ENCODE peak calls at places on chromosomes 13 and 19, in six cellular contexts. I is transverse colon, R is breast epithelium, V is thyroid gland, G is lower leg skin, O is HCT116. Z is an unnamed sample.

GRCh38 chr19:46404039-46404883 is 9.1 kb downstream of the CCDC8 start:
- DNase-seq in G (no peak), R (no peak), V (peak), I (peak), O (no peak), Z (no peak)

GRCh38 chr19:56333506-56333905 is 18.9 kb upstream of the ZSCAN5A start:
- DNase-seq in R (no peak), I (peak), V (peak), O (peak), G (no peak), Z (no peak)

GRCh38 chr13:113098163-113098732 is 7.3 kb upstream of the F7 start:
- DNase-seq in V (no peak), O (no peak), G (no peak), I (no peak), R (no peak), Z (no peak)

GRCh38 chr13:96898212-96898611 is 96.1 kb downstream of the OXGR1 start:
- DNase-seq in I (no peak), R (no peak), V (no peak), O (no peak), G (no peak), Z (no peak)

GRCh38 chr19:18999896-19000620 is 33.3 kb downstream of the SUGP2 start:
- DNase-seq in R (no peak), I (no peak), G (no peak), O (no peak), V (no peak), Z (no peak)

GRCh38 chr19:32404939-32405430 is 585 bp upstream of the DPY19L3 start:
- DNase-seq in I (peak), O (no peak), R (peak), V (peak), G (peak), Z (peak)

GRCh38 chr13:74930402-74931165 is 551.4 kb downstream of the TBC1D4 start:
- DNase-seq in V (no peak), O (no peak), R (no peak), G (no peak), I (no peak), Z (no peak)

GRCh38 chr13:33932765-33933406 is 114.9 kb downstream of the RFC3 start:
- DNase-seq in O (no peak), V (no peak), I (no peak), R (no peak), G (no peak), Z (no peak)

GRCh38 chr13:112069727-112070300 is 2.9 kb downstream of the SOX1 start:
- DNase-seq in R (no peak), O (no peak), G (no peak), I (no peak), V (no peak), Z (no peak)

GRCh38 chr19:20333508-20333907 is 166.5 kb downstream of the ZNF486 start:
- DNase-seq in I (no peak), R (no peak), G (no peak), V (no peak), O (no peak), Z (no peak)

GRCh38 chr13:44280461-44280860 is 93.2 kb upstream of the SERP2 start:
- DNase-seq in G (peak), R (no peak), I (no peak), O (no peak), V (no peak), Z (no peak)

GRCh38 chr13:93416943-93417342 is 190.3 kb downstream of the GPC6 start:
- DNase-seq in R (no peak), G (no peak), V (no peak), O (no peak), I (no peak), Z (no peak)

GRCh38 chr13:36872621-36873020 is 47.4 kb downstream of the SMAD9 start:
- DNase-seq in G (no peak), O (no peak), V (peak), R (no peak), I (peak), Z (no peak)

GRCh38 chr13:99386495-99386894 is 79.3 kb upstream of the GPR183 start:
- DNase-seq in V (no peak), O (no peak), I (no peak), G (peak), R (no peak), Z (no peak)

GRCh38 chr19:33406521-33407139 is 33.1 kb downstream of the CEBPG start:
- DNase-seq in I (peak), G (peak), R (no peak), V (peak), O (peak), Z (no peak)

GRCh38 chr19:2357279-2358206 is 2.5 kb upstream of the TMPRSS9 start:
- DNase-seq in R (no peak), I (no peak), O (no peak), V (no peak), G (no peak), Z (no peak)

GRCh38 chr13:31786011-31786410 is 46.7 kb downstream of the RXFP2 start:
- DNase-seq in O (no peak), G (no peak), R (no peak), I (no peak), V (no peak), Z (no peak)

GRCh38 chr13:64553411-64554129 is 2676.6 kb downstream of the PCDH9 start:
- DNase-seq in G (no peak), R (no peak), I (no peak), V (no peak), O (no peak), Z (no peak)

GRCh38 chr13:110322126-110322827 is 15.2 kb downstream of the COL4A2 start:
- DNase-seq in V (no peak), I (no peak), R (no peak), G (peak), O (no peak), Z (no peak)

GRCh38 chr19:48511800-48512503 is at the start of gene LMTK3:
- DNase-seq in V (no peak), I (peak), G (no peak), R (no peak), O (no peak), Z (no peak)

GRCh38 chr19:14505488-14506239 is 9.7 kb upstream of the GIPC1 start:
- DNase-seq in I (peak), R (peak), O (peak), G (peak), V (peak), Z (no peak)

GRCh38 chr13:104057851-104058250 is 991.6 kb upstream of the SLC10A2 start:
- DNase-seq in I (no peak), R (no peak), V (no peak), O (no peak), G (no peak), Z (no peak)

GRCh38 chr13:114124921-114125320 is 7.5 kb downstream of the RASA3 start:
- DNase-seq in O (no peak), V (no peak), R (no peak), I (no peak), G (no peak), Z (no peak)

GRCh38 chr19:31562916-31563626 is 213.8 kb upstream of the TSHZ3 start:
- DNase-seq in V (no peak), O (no peak), I (no peak), G (peak), R (no peak), Z (no peak)

GRCh38 chr19:14686411-14686810 is 3.4 kb upstream of the ZNF333 start:
- DNase-seq in G (no peak), R (no peak), O (peak), I (peak), V (no peak), Z (no peak)

GRCh38 chr13:28447206-28447605 is 47.7 kb downstream of the FLT1 start:
- DNase-seq in O (no peak), R (no peak), I (no peak), V (no peak), G (no peak), Z (no peak)

GRCh38 chr19:40687525-40688016 is 2.9 kb downstream of the NUMBL start:
- DNase-seq in V (peak), O (no peak), R (no peak), G (peak), I (peak), Z (peak)

GRCh38 chr13:34347784-34348573 is 530.0 kb downstream of the RFC3 start:
- DNase-seq in I (peak), G (no peak), R (no peak), O (no peak), V (peak), Z (no peak)

GRCh38 chr19:46065486-46065885 is 24.7 kb upstream of the IGFL4 start:
- DNase-seq in G (no peak), R (peak), I (no peak), O (no peak), V (no peak), Z (no peak)

GRCh38 chr19:23817519-23817918 is 58.8 kb upstream of the ZNF681 start:
- DNase-seq in O (peak), V (peak), R (no peak), I (peak), G (no peak), Z (no peak)

GRCh38 chr13:42681394-42681793 is 100.0 kb upstream of the FAM216B start:
- DNase-seq in I (no peak), G (no peak), O (no peak), R (no peak), V (no peak), Z (no peak)

GRCh38 chr13:59641261-59641660 is 522.5 kb downstream of the DIAPH3 start:
- DNase-seq in V (no peak), R (no peak), I (no peak), O (no peak), G (no peak), Z (no peak)

GRCh38 chr13:34667356-34668218 is 274.5 kb upstream of the NBEA start:
- DNase-seq in V (no peak), G (no peak), I (no peak), O (no peak), R (no peak), Z (no peak)

GRCh38 chr19:51333836-51334460 is 8.0 kb downstream of the VSIG10L start:
- DNase-seq in R (no peak), I (no peak), G (no peak), O (peak), V (no peak), Z (no peak)

DNA sequence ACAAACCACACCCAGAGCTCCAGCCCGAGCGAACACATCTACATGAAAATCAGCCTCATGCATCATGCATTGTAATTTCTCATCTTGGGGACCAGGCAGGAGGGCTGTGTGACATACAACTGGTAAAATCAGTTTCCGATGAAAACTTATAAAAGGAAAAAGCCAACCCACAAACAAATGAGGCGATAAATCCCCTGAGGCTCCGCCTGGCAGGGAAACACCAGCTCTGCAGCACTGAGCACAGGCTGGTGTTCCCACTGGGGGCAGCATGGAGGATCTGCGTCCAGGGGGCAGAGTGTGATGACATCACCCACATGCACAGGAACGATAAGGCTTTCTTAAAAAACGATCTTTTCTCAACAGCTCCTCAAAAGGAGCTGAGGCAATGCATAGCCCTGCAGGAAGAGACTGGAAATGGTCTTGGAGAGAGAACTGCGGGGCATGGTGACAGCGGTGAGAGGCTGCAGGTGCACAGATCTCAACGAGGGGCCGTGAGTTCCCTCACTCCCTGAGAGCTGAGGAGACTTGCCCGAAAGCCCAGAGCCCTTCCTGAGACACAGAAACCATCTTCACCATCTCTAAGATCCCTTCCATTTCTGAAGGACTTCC is 24.6 kb downstream of the SH3GL1 start:
- DNase-seq in G (peak), O (no peak), R (no peak), V (no peak), I (peak), Z (no peak)
- TF ChIP-seq POLR2A in G (no peak), O (no peak), R (no peak), V (no peak), I (no peak), Z (no peak)

GRCh38 chr19:1172353-1173159 is 1.5 kb downstream of the SBNO2 start:
- DNase-seq in V (peak), R (peak), O (no peak), G (peak), I (peak), Z (peak)

GRCh38 chr19:1173160-1173844 is 766 bp downstream of the SBNO2 start:
- DNase-seq in I (no peak), G (peak), O (no peak), V (no peak), R (no peak), Z (peak)

GRCh38 chr19:1170938-1171754 is 2.9 kb downstream of the SBNO2 start:
- DNase-seq in O (no peak), V (no peak), I (no peak), R (no peak), G (peak), Z (no peak)

GRCh38 chr19:1169921-1170885 is 3.9 kb downstream of the SBNO2 start:
- DNase-seq in G (no peak), I (peak), O (no peak), V (no peak), R (no peak), Z (no peak)

GRCh38 chr19:1171755-1172352 is 2.2 kb downstream of the SBNO2 start:
- DNase-seq in O (no peak), R (no peak), I (no peak), V (peak), G (no peak), Z (no peak)
- H3K4me3 ChIP-seq in O (no peak), R (peak), I (peak), V (no peak), G (no peak), Z (peak)

GRCh38 chr19:5691930-5692784 is 2.1 kb downstream of the RPL36 start:
- DNase-seq in R (no peak), G (peak), V (no peak), O (no peak), I (no peak), Z (no peak)

GRCh38 chr19:5690955-5691204 is 785 bp downstream of the RPL36 start:
- DNase-seq in O (no peak), V (peak), R (no peak), G (no peak), I (peak), Z (no peak)

GRCh38 chr19:5690125-5690954 is at the start of gene RPL36:
- DNase-seq in G (peak), R (peak), V (peak), O (peak), I (peak), Z (peak)

GRCh38 chr19:5692785-5693194 is 2.7 kb downstream of the RPL36 start:
- DNase-seq in G (no peak), I (no peak), V (no peak), O (no peak), R (no peak), Z (no peak)

GRCh38 chr19:5691205-5691929 is 1.3 kb downstream of the RPL36 start:
- DNase-seq in R (peak), I (peak), V (peak), G (peak), O (no peak), Z (peak)
- TF ChIP-seq POLR2A in R (no peak), I (no peak), V (no peak), G (no peak), O (peak), Z (peak)

DNA sequence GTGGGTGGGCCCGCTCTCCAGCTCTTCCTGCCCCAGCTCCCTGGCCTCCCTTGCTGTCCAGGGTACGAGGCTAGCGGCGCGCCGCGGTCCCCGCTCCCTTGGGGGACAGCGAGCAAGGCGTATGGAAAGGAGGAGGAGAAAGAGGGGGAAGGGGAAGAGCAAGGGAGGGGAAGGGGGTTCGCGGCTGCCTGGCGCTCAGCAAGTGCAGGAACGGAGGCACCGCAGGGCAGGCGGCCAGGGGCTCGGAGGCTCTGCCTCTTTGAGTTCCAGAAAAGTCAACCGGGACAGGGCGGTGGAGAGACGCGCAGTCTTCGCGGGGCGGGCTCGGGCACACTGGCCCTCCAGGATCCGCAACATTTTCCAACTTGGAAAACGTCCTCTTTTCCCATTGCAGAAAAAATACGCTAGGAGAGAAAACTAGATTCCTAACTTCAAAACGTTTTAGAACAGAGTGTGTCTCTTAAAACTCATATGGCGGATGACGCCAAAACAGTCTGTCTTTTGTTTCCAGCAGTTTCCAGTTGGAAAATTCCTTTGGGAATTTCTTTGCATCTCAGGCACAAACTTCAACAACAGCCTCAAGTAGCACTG is 23.1 kb upstream of the TNFRSF19 start:
- DNase-seq in O (no peak), V (peak), R (no peak), I (peak), G (no peak), Z (no peak)
- H3K4me3 ChIP-seq in O (no peak), V (peak), R (peak), I (peak), G (peak), Z (peak)

DNA sequence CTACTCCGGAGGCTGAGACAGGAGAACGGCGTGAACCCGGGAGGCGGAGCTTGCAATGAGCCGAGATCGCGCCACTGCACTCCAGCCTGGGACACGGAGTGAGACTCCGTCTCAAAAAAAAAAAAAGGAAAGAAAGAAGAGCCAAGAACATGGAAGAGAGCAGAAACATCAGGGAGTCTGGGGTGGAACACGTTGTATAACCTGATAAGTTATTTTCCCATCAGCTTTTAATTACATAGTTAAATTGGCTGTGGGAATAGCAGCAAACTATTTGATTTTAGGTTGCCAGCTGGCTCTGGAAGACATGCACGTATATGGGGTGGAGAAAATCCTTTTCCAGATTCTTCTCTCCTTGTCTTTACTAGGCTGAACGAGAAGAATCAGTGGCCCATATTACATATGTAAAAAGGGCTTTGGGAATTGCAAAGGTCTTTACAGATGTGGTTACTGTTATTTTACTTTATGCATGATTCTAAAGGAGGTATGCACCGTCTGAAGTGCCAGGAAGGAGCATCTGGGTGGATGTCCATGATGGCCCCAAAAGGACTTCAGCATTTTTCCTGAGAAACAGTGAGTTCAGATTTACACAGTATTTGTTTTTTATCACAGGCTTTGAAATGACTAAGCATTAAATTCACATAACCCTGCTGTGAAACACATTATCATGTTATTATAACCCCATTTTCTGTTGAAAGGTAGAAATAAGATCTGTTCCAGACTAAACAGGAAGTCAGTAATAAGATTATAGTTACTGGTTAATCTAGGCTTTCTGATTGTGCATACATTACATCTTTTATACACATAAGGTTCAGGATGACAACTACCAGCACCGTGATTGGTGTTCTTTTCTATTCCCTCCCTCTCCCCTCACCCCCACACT is 4.6 kb upstream of the NAA16 start:
- DNase-seq in I (no peak), G (no peak), O (no peak), R (no peak), V (no peak), Z (no peak)
- TF ChIP-seq POLR2A in I (no peak), G (no peak), O (no peak), R (no peak), V (no peak), Z (no peak)